ENCODE peak calls at places on chromosomes 4 and X, in seven cellular contexts. Z, J, F, Y, B, C and T are unnamed samples.

GRCh38 chr4:85372986-85373385 is 102.0 kb upstream of the ARHGAP24 start:
- DNase-seq in Z (no peak), B (no peak), J (no peak), F (no peak), C (no peak), Y (no peak), T (no peak)

GRCh38 chr4:24470681-24471622 is 113.4 kb downstream of the DHX15 start:
- DNase-seq in Z (no peak), J (no peak), C (peak), F (no peak), B (peak), Y (peak), T (no peak)

GRCh38 chr4:95910749-95911148 is 70.9 kb downstream of the PDHA2 start:
- DNase-seq in J (no peak), Z (no peak), F (no peak), Y (no peak), C (no peak), B (no peak), T (no peak)

GRCh38 chr4:41146716-41147506 is 67.4 kb downstream of the APBB2 start:
- DNase-seq in B (no peak), Z (no peak), F (no peak), C (no peak), J (no peak), Y (no peak), T (no peak)

GRCh38 chrX:130139474-130140201 is 26.0 kb downstream of the AIFM1 start:
- DNase-seq in F (no peak), Y (no peak), C (no peak), B (no peak), Z (no peak), J (no peak), T (no peak)

GRCh38 chrX:75276666-75277065 is 2.8 kb downstream of the UPRT start:
- DNase-seq in C (no peak), F (no peak), B (no peak), Y (no peak), J (no peak), Z (no peak), T (no peak)

GRCh38 chr4:22129454-22130075 is 181.0 kb upstream of the KCNIP4 start:
- DNase-seq in Z (peak), C (peak), Y (peak), F (no peak), B (no peak), J (peak), T (peak)

GRCh38 chr4:145881585-145881984 is 57.0 kb downstream of the ZNF827 start:
- DNase-seq in C (no peak), F (no peak), Z (no peak), Y (no peak), B (no peak), J (no peak), T (no peak)

GRCh38 chr4:177235026-177235425 is 74.6 kb upstream of the NEIL3 start:
- DNase-seq in Y (no peak), C (no peak), Z (no peak), B (no peak), J (no peak), F (no peak), T (no peak)

GRCh38 chr4:84578540-84579409 is 4.2 kb upstream of the CDS1 start:
- DNase-seq in J (peak), Z (peak), C (no peak), Y (peak), F (no peak), B (no peak), T (peak)

GRCh38 chrX:103498786-103499185 is 20.5 kb downstream of the RAB40A start:
- DNase-seq in B (no peak), F (no peak), Z (no peak), C (no peak), J (no peak), Y (no peak), T (no peak)

GRCh38 chr4:6924361-6924779 is 14.7 kb downstream of the TBC1D14 start:
- DNase-seq in C (no peak), J (no peak), Y (no peak), F (no peak), Z (no peak), B (no peak), T (no peak)

GRCh38 chrX:9464435-9465371 is at the start of gene TBL1X:
- DNase-seq in J (peak), B (peak), C (peak), Y (peak), Z (peak), F (no peak), T (no peak)

GRCh38 chr4:79177388-79177787 is 148.5 kb downstream of the NAA11 start:
- DNase-seq in Z (no peak), Y (no peak), F (no peak), J (no peak), C (no peak), B (no peak), T (no peak)

GRCh38 chr4:96009720-96010119 is 169.8 kb downstream of the PDHA2 start:
- DNase-seq in Y (no peak), B (no peak), C (no peak), F (no peak), Z (no peak), J (no peak), T (no peak)

GRCh38 chrX:85243761-85244410 is at the start of the genes SATL1 and ZNF711:
- DNase-seq in C (peak), Y (peak), F (no peak), Z (peak), J (peak), B (peak), T (peak)

GRCh38 chrX:69508610-69509009 is 4.5 kb downstream of the NALF2 start:
- DNase-seq in Y (no peak), C (no peak), F (no peak), J (no peak), B (no peak), Z (no peak), T (no peak)

GRCh38 chrX:137748827-137749226 is 182.9 kb downstream of the ZIC3 start:
- DNase-seq in Z (no peak), B (no peak), F (no peak), C (no peak), Y (no peak), J (no peak), T (no peak)

GRCh38 chrX:13346646-13347045 is 26.8 kb upstream of the ATXN3L start:
- DNase-seq in F (no peak), B (no peak), Z (no peak), Y (no peak), C (no peak), J (no peak), T (no peak)

GRCh38 chrX:13110427-13111324 is 66.3 kb upstream of the FAM9C start:
- DNase-seq in F (no peak), Z (no peak), C (no peak), Y (peak), J (no peak), B (no peak), T (peak)

GRCh38 chr4:189092596-189092995 is 848.1 kb upstream of the FRG1 start:
- DNase-seq in Y (no peak), C (no peak), Z (no peak), B (no peak), F (no peak), J (no peak), T (no peak)
- TF ChIP-seq JUND in Y (no peak), C (no peak), Z (no peak), B (no peak), F (no peak), J (no peak), T (no peak)

GRCh38 chr4:158722291-158722916 is 792 bp downstream of the PPID start:
- DNase-seq in C (no peak), Y (peak), B (no peak), J (peak), F (peak), Z (peak), T (no peak)
- TF ChIP-seq JUND in C (no peak), Y (no peak), B (no peak), J (no peak), F (no peak), Z (no peak), T (no peak)

GRCh38 chr4:3864736-3865721 is 98.8 kb downstream of the ADRA2C start:
- DNase-seq in Y (peak), J (no peak), B (no peak), Z (no peak), F (no peak), C (no peak), T (no peak)

GRCh38 chr4:3861720-3862639 is 95.8 kb downstream of the ADRA2C start:
- DNase-seq in F (no peak), B (no peak), Y (no peak), Z (no peak), C (no peak), J (no peak), T (no peak)

GRCh38 chr4:3860913-3861636 is 94.9 kb downstream of the ADRA2C start:
- DNase-seq in J (no peak), Y (no peak), Z (no peak), B (no peak), C (no peak), F (no peak), T (no peak)

GRCh38 chr4:3863841-3864734 is 97.9 kb downstream of the ADRA2C start:
- DNase-seq in J (no peak), F (no peak), Z (no peak), B (no peak), C (no peak), Y (no peak), T (no peak)

GRCh38 chr4:3862640-3863420 is 96.6 kb downstream of the ADRA2C start:
- DNase-seq in Z (peak), Y (no peak), J (no peak), F (no peak), B (no peak), C (peak), T (no peak)
- TF ChIP-seq JUND in Z (no peak), Y (no peak), J (no peak), F (no peak), B (no peak), C (no peak), T (no peak)

DNA sequence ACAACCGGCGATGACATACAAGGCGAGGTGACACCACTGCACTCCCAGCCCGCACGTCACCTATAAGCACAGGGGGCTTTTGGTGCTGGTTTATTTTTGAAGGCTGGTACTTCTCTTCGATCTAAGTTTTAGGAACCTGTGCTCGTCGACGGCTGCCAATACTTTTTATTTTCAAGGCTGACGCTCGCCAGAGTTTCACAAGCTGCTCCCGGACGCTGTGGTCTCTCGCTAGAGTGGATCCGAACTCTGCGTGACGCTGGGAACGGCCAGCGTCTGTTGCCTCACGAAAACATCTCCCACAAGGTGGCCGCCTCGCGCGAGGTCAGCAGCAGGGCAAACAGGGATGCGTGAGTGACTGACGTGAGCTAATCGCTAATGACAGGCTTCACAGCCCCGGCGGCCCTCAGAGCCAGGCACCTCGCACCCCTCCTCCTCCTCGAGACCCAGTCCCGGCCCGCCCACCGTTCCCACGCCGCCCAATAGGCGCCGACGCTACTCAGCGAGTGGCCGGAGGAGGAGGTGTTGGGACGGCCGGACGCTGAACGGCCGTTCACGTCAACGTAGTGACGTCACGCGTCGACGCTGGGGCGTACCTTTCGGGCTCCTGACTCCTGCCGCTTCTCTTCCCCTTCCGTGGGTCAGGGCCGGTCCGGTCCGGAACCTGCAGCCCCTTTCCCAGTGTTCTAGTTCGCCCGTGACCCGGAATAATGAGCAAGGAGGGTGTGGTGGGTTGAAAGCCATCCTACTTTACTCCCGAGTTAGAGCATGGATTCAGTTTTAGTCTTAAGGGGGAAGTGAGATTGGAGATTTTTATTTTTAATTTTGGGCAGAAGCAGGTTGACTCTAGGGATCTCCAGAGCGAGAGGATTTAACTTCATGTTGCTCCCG is at the start of gene CLCN3:
- DNase-seq in B (peak), J (peak), F (peak), Z (peak), Y (peak), C (peak), T (peak)
- TF ChIP-seq JUND in B (no peak), J (peak), F (no peak), Z (peak), Y (no peak), C (peak), T (no peak)

GRCh38 chr4:66911898-66912297 is 633.4 kb downstream of the CENPC start:
- DNase-seq in J (no peak), Z (no peak), B (no peak), C (no peak), Y (no peak), F (no peak), T (no peak)
- TF ChIP-seq JUND in J (no peak), Z (no peak), B (no peak), C (no peak), Y (no peak), F (no peak), T (no peak)

DNA sequence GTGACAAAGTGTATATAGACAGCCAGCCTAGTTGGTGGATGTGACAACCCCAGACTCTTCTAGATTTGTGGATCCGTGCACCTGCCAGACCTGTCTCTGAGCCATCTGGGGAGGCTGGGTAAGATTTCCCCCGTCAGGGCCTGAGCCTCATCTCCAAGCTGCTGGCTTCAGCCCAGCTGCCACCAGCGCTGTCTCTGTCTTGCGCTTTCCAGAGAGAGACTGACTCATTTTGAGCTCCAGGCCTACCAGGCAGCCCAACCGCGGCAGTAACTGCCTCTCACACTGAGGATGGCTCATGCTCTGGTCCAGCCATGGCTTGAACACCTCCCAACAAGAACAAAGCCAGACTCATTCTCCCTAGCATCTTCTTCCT is 26.4 kb downstream of the NOP14 start:
- DNase-seq in C (no peak), Z (no peak), F (peak), Y (no peak), B (no peak), J (no peak), T (no peak)
- TF ChIP-seq JUND in C (no peak), Z (no peak), F (peak), Y (no peak), B (no peak), J (no peak), T (no peak)

DNA sequence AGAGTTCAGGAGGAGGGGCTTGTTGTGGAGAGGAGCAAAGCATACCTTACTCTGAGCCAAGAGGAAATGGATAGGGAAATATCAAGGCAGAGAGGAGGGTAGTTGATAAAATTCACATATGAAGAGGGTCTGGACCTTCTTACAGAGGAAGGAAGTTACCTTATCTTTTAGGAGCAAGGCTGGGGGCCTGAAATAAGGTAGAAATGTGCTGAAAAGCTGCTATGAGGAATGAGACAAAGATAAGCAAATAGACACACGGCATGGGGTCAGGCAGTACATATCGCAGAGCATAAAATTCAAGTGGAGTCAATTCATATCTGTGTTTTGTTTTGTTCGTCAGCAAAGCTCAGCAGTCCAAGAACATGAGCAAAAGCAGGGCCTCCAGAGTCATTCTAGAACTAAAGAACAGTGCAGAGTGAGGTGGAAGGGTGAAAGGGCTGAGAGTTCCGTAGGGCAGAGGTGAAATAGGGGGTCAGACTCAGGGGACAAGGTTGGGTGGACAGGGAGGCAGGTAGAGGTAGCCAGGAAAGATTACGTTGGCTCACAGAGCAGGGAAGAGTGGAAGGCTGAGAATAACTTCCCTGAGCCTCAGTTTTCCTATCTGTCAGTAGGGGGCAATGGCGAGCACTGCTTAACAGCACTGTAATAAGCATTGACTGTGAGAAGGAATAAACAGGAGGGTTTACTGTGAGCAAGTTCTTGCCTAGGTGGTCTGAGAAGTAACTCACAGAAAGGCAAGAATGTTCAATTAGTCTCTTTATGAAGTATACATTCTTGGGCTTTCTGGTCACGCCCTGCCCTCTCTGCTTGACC is 9.2 kb downstream of the VSIG4 start:
- DNase-seq in Y (peak), F (no peak), C (peak), Z (peak), B (no peak), J (peak), T (peak)
- TF ChIP-seq JUND in Y (no peak), F (no peak), C (no peak), Z (no peak), B (no peak), J (no peak), T (no peak)

DNA sequence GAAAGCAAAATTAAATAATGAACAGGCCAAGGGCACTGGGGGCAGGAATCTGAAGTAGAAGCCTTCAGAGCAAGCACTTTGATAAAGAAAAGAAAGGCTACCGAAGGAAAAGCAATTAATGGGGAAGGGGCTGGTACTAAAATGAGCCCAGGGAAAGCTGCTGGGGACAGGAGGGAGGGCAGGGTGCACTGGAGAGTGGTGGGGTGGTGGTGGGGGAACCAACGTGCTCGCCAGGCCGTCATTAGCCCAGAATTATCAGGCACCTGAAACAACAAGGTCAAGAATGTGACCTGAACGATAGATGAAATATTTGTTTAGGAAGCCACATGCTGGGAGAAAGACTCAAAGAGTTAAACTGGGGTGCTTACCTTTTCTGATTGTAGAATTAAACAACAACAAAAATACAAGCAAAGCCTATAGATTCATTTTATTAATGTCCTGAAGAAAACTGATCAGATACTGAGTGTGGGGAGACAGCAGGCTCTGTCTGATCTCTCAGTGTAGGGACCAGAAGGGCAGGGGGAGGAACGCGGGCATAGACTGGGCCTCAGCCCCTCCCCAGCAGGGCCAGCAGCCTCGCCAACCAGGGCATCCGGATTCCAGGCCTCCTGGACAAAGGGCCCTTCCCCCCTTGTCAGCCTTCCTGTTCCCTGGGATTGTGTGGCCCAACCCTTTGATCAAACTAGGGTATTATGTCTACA is 239.7 kb upstream of the KLF3 start:
- DNase-seq in Y (peak), C (peak), Z (no peak), J (peak), B (no peak), F (no peak), T (no peak)
- TF ChIP-seq JUND in Y (no peak), C (no peak), Z (no peak), J (no peak), B (no peak), F (no peak), T (no peak)

DNA sequence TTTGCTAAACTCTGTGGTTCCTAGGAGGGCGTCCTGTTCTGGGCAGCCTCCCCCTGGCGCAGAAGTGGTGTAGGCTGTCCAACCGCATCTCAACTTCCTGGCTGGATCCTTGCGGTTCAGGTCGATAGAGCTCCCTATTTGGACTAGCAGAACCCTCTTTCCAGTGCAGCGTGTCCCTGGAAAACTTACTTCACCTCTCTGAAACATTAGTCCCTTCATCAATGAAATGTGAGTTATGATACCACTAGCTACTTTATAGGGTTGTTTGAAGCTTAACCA is 1.1 kb downstream of the STK32B start:
- DNase-seq in Z (no peak), C (no peak), B (no peak), Y (no peak), J (no peak), F (no peak), T (no peak)
- TF ChIP-seq JUND in Z (no peak), C (no peak), B (no peak), Y (no peak), J (no peak), F (no peak), T (no peak)

DNA sequence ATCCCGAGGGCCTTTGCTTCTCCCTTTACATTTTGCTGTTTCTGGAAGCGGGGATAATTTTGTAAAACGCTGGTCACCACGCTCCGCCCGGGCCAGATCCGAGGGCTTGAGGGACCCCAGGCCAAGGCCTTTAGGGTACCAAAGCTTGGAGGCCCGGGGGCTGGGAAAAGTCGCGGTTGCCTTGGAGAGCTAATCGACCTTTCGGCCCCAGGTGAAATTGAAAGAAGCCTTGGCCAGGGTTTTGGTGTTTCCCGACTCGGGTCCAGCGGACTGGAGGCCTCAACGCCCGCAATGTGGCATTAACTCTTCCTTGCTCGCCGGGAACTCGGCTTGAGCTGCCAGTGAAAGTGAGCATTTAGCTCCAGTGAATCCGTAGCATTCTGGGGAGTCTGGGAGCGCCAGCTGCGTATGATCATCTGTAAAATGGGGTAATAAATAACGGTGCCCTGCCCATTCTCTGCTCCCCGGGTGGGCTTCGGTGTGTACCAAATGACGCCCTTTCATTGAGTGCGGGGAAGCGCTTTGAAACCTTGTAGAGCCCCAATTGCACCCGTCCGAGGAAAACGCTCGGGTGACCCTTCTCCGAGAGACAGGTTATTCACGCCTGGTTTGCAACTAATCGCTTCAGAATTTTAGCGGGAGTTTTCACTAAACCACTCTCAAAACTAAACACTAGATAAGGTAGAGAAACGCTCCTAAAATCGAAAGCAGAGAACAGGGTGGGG is 4.4 kb downstream of the NKX3-2 start:
- DNase-seq in C (peak), J (no peak), Z (peak), F (no peak), Y (peak), B (no peak), T (no peak)
- TF ChIP-seq JUND in C (no peak), J (no peak), Z (no peak), F (no peak), Y (no peak), B (no peak), T (no peak)